ENCODE peak calls at places on chromosomes 5 and 9, in four cellular contexts. One of them, this sample, is unnamed.

GRCh38 chr5:13866792-13867191 is 77.7 kb downstream of the DNAH5 start:
- DNase-seq in left cardiac atrium: no peak
- DNase-seq in cardiac muscle cell: peak
- DNase-seq in lower leg skin: no peak
- DNase-seq in this sample: no peak

GRCh38 chr9:133443982-133444381 is 15.8 kb upstream of the CACFD1 start:
- DNase-seq in left cardiac atrium: no peak
- DNase-seq in cardiac muscle cell: no peak
- DNase-seq in lower leg skin: no peak
- DNase-seq in this sample: no peak

GRCh38 chr9:121684381-121685145 is 33.1 kb downstream of the DAB2IP start:
- DNase-seq in left cardiac atrium: peak
- DNase-seq in cardiac muscle cell: peak
- DNase-seq in lower leg skin: no peak
- DNase-seq in this sample: no peak

GRCh38 chr5:84861306-84861705 is 476.6 kb upstream of the EDIL3 start:
- DNase-seq in left cardiac atrium: no peak
- DNase-seq in cardiac muscle cell: no peak
- DNase-seq in lower leg skin: no peak
- DNase-seq in this sample: no peak

GRCh38 chr9:21936161-21936560 is 58.0 kb downstream of the CDKN2A start:
- DNase-seq in left cardiac atrium: no peak
- DNase-seq in cardiac muscle cell: no peak
- DNase-seq in lower leg skin: no peak
- DNase-seq in this sample: no peak

GRCh38 chr9:22158983-22159382 is 149.9 kb upstream of the CDKN2B start:
- DNase-seq in left cardiac atrium: peak
- DNase-seq in cardiac muscle cell: no peak
- DNase-seq in lower leg skin: peak
- DNase-seq in this sample: peak

GRCh38 chr9:123028136-123028535 is 5.3 kb upstream of the GPR21 start:
- DNase-seq in left cardiac atrium: no peak
- DNase-seq in cardiac muscle cell: no peak
- DNase-seq in lower leg skin: no peak
- DNase-seq in this sample: no peak

GRCh38 chr9:126379661-126380365 is 53.2 kb downstream of the MVB12B start:
- DNase-seq in left cardiac atrium: no peak
- DNase-seq in cardiac muscle cell: no peak
- DNase-seq in lower leg skin: peak
- DNase-seq in this sample: no peak

GRCh38 chr5:61790678-61791077 is 458.6 kb downstream of the ZSWIM6 start:
- DNase-seq in left cardiac atrium: no peak
- DNase-seq in cardiac muscle cell: no peak
- DNase-seq in lower leg skin: no peak
- DNase-seq in this sample: no peak

GRCh38 chr5:110441035-110441434 is 285.4 kb downstream of the TMEM232 start:
- DNase-seq in left cardiac atrium: no peak
- DNase-seq in cardiac muscle cell: peak
- DNase-seq in lower leg skin: no peak
- DNase-seq in this sample: peak

GRCh38 chr5:133916914-133917313 is 51.5 kb downstream of the C5orf15 start:
- DNase-seq in left cardiac atrium: no peak
- DNase-seq in cardiac muscle cell: no peak
- DNase-seq in lower leg skin: no peak
- DNase-seq in this sample: no peak

GRCh38 chr5:172558076-172558990 is 82.7 kb upstream of the NEURL1B start:
- DNase-seq in left cardiac atrium: no peak
- DNase-seq in cardiac muscle cell: no peak
- DNase-seq in lower leg skin: no peak
- DNase-seq in this sample: no peak

GRCh38 chr5:168172718-168173045 is 118.8 kb upstream of the WWC1 start:
- DNase-seq in left cardiac atrium: no peak
- DNase-seq in cardiac muscle cell: no peak
- DNase-seq in lower leg skin: no peak
- DNase-seq in this sample: no peak

GRCh38 chr9:132721661-132722060 is 51.4 kb downstream of the GTF3C4 start:
- DNase-seq in left cardiac atrium: no peak
- DNase-seq in cardiac muscle cell: no peak
- DNase-seq in lower leg skin: no peak
- DNase-seq in this sample: no peak

GRCh38 chr9:125759812-125760134 is 12.6 kb downstream of the PBX3 start:
- DNase-seq in left cardiac atrium: no peak
- DNase-seq in cardiac muscle cell: peak
- DNase-seq in lower leg skin: no peak
- DNase-seq in this sample: no peak

GRCh38 chr9:104866186-104866585 is 61.8 kb downstream of the ABCA1 start:
- DNase-seq in left cardiac atrium: no peak
- DNase-seq in cardiac muscle cell: no peak
- DNase-seq in lower leg skin: no peak
- DNase-seq in this sample: no peak

GRCh38 chr5:32790411-32790951 is 79.4 kb downstream of the NPR3 start:
- DNase-seq in left cardiac atrium: no peak
- DNase-seq in cardiac muscle cell: no peak
- DNase-seq in lower leg skin: no peak
- DNase-seq in this sample: no peak

GRCh38 chr5:8184455-8185063 is 315.6 kb downstream of the MTRR start:
- DNase-seq in left cardiac atrium: peak
- DNase-seq in cardiac muscle cell: peak
- DNase-seq in lower leg skin: no peak
- DNase-seq in this sample: no peak

GRCh38 chr9:79672236-79672635 is 100.5 kb downstream of the TLE4 start:
- DNase-seq in left cardiac atrium: no peak
- DNase-seq in cardiac muscle cell: no peak
- DNase-seq in lower leg skin: no peak
- DNase-seq in this sample: no peak

GRCh38 chr5:161442471-161442870 is 104.1 kb downstream of the GABRB2 start:
- DNase-seq in left cardiac atrium: no peak
- DNase-seq in cardiac muscle cell: no peak
- DNase-seq in lower leg skin: no peak
- DNase-seq in this sample: no peak

GRCh38 chr5:19314840-19315239 is 673.2 kb downstream of the CDH18 start:
- DNase-seq in left cardiac atrium: no peak
- DNase-seq in cardiac muscle cell: no peak
- DNase-seq in lower leg skin: peak
- DNase-seq in this sample: no peak

GRCh38 chr9:134461436-134461982 is 135.3 kb downstream of the RXRA start:
- DNase-seq in left cardiac atrium: no peak
- DNase-seq in cardiac muscle cell: no peak
- DNase-seq in lower leg skin: no peak
- DNase-seq in this sample: no peak

GRCh38 chr5:132840896-132841818 is 10.7 kb upstream of the SHROOM1 start:
- DNase-seq in left cardiac atrium: no peak
- DNase-seq in cardiac muscle cell: no peak
- DNase-seq in lower leg skin: no peak
- DNase-seq in this sample: no peak